ENCODE peak calls at places on chromosomes 11 and 22, in six cellular contexts. J is activated CD8-positive, alpha-beta T cell treated with anti-CD3 and anti-CD28 coated beads for 36 hours; P is IMR-90; D is Calu3; Z is progenitor cell of endocrine pancreas; I is mucosa of descending colon. F is an unnamed sample.

GRCh38 chr11:18313985-18314763 is 7.8 kb downstream of the HPS5 start:
- DNase-seq in J (no peak), P (peak), D (no peak), Z (no peak), I (no peak), F (no peak)

GRCh38 chr11:45362636-45363035 is 76.5 kb upstream of the SYT13 start:
- DNase-seq in J (no peak), P (no peak), D (no peak), Z (no peak), I (no peak), F (no peak)

GRCh38 chr11:64466115-64466718 is 107.3 kb downstream of the RPS6KA4 start:
- DNase-seq in J (no peak), P (no peak), D (no peak), Z (no peak), I (no peak), F (no peak)

GRCh38 chr11:898160-898517 is 12.5 kb downstream of the CHID1 start:
- DNase-seq in J (no peak), P (peak), D (peak), Z (no peak), I (no peak), F (no peak)

GRCh38 chr11:77400306-77400705 is 73.6 kb downstream of the PAK1 start:
- DNase-seq in J (no peak), P (no peak), D (no peak), Z (no peak), I (no peak), F (no peak)

GRCh38 chr11:60914620-60915249 is 777 bp downstream of the TMEM109 start:
- DNase-seq in J (peak), P (peak), D (peak), Z (no peak), I (peak), F (no peak)

GRCh38 chr11:20035701-20036601 is 124.3 kb downstream of the DBX1 start:
- DNase-seq in J (no peak), P (peak), D (no peak), Z (no peak), I (no peak), F (no peak)

GRCh38 chr11:80860632-80861031 is 1419.8 kb upstream of the TENM4 start:
- DNase-seq in J (no peak), P (no peak), D (no peak), Z (no peak), I (no peak), F (no peak)

GRCh38 chr22:20268350-20269012 is 363 bp upstream of the RTN4R start:
- DNase-seq in J (peak), P (peak), D (peak), Z (peak), I (peak), F (peak)

GRCh38 chr11:848380-848931 is 5.8 kb downstream of the TSPAN4 start:
- DNase-seq in J (peak), P (no peak), D (peak), Z (peak), I (peak), F (peak)

GRCh38 chr22:23837911-23838685 is 708 bp downstream of the DERL3 start:
- DNase-seq in J (no peak), P (no peak), D (no peak), Z (no peak), I (no peak), F (no peak)

GRCh38 chr11:100851129-100851528 is 164.0 kb downstream of the ARHGAP42 start:
- DNase-seq in J (no peak), P (peak), D (no peak), Z (no peak), I (no peak), F (no peak)

GRCh38 chr11:19683141-19683805 is 29.4 kb upstream of the NAV2 start:
- DNase-seq in J (no peak), P (no peak), D (no peak), Z (no peak), I (no peak), F (no peak)

GRCh38 chr11:16096336-16096735 is 260.0 kb downstream of the SOX6 start:
- DNase-seq in J (no peak), P (peak), D (no peak), Z (no peak), I (no peak), F (no peak)

DNA sequence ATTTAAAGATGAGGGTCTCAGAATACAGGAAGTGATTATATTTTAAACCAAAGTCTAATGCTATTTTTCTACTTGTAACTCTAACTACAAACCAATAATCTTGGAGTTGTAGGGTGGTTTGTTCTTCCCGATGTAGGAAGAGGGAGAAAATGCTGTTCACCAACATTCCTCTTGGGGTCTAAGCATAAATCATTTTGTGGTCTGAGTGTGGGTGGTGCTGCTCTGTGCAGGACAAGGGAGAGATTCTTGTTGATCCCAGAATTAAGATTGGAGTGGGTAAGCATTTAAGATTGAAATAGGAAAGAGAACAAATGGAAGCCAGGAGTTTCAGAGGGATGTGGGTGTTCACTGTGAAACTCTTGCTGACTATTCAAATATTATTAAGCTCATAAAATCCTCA is 38.6 kb upstream of the MMP13 start:
- DNase-seq in J (no peak), P (peak), D (peak), Z (no peak), I (no peak), F (no peak)
- TF ChIP-seq CTCF in J (no peak), P (no peak), D (no peak), Z (no peak), I (no peak), F (no peak)

GRCh38 chr11:128484172-128484571 is 103.2 kb downstream of the ETS1 start:
- DNase-seq in J (no peak), P (no peak), D (no peak), Z (no peak), I (no peak), F (no peak)
- TF ChIP-seq CTCF in J (no peak), P (no peak), D (no peak), Z (peak), I (no peak), F (peak)

DNA sequence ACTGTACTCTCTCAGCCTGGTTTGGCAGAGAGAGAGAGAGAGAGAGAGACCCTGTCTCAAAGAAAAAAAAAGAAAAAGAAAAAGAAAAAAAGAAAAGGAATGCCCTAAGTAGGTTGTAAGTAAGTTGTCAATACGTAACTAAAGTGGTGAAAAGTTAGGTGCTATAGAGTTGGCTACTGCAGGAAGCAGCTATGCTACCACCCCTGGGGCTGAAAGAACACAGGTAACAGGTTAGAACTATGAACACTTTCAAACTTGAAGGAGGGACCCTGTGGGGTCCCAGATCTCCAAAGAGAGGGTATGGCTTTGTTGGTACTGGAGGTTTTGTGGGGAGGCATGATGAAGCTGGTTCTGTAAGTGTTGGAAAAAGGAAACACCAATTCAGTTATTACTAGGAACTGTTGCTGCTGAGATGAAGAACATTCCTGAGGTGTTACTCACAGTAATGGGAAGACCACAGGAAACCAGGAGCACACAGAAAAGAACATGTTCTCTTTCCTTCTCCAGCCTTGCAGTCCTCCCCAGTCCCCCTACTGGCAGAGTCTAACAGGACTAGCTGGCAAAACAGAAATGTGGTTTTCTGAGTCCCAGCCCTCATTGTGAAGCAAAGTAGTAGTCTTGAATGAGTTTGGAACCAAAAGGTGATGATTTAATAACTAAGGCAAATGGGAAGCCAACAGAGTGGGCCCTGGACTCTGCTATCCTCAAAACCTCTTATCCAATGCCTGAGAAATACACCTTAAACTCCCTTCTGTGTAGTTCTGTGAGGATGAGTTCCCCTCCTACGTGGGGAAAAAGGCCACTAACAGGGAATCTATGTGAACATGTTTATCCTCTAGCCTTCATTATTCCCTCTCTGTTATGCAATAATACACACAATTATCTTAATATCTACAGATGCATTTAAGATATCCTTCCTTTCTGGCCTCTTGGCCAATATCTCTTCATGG is 427.0 kb upstream of the DDI1 start:
- DNase-seq in J (no peak), P (peak), D (peak), Z (no peak), I (no peak), F (no peak)
- TF ChIP-seq CTCF in J (no peak), P (peak), D (peak), Z (peak), I (no peak), F (no peak)

GRCh38 chr11:14552089-14552488 is 31.9 kb upstream of the PSMA1 start:
- DNase-seq in J (no peak), P (no peak), D (no peak), Z (no peak), I (no peak), F (no peak)
- TF ChIP-seq CTCF in J (no peak), P (no peak), D (no peak), Z (no peak), I (no peak), F (no peak)

DNA sequence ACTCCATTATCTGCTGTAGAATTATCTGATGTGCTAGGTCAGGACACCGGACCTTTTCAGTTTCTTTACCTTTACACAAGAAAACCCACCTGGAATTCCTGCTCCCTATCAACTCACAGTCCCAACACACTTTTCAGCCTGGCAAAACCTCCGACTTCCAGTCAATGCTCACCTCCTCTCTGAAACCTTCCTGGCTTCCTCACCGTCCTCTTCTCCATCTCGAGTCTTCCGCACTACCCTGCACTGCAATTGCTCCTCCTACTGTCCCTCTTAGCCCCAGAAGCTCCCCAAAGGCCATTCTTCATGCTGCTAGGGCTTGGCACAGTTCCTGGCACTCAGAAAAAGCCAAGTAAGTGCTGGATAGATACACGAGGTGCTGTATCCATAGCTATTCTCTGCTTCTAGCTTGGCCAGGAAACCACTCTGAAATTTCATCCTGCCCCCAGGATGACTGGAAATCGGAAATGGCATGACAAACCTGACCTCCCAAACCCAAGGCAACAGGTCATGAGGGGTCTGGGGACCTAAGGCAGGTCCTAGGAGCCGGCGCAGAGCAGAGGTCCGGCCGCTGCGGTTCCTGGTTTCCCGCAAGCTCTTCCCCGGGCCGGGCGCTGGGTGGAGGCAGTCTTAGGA is 702 bp downstream of the SYN3 start:
- DNase-seq in J (no peak), P (no peak), D (no peak), Z (no peak), I (no peak), F (no peak)
- TF ChIP-seq CTCF in J (no peak), P (no peak), D (no peak), Z (no peak), I (no peak), F (no peak)

DNA sequence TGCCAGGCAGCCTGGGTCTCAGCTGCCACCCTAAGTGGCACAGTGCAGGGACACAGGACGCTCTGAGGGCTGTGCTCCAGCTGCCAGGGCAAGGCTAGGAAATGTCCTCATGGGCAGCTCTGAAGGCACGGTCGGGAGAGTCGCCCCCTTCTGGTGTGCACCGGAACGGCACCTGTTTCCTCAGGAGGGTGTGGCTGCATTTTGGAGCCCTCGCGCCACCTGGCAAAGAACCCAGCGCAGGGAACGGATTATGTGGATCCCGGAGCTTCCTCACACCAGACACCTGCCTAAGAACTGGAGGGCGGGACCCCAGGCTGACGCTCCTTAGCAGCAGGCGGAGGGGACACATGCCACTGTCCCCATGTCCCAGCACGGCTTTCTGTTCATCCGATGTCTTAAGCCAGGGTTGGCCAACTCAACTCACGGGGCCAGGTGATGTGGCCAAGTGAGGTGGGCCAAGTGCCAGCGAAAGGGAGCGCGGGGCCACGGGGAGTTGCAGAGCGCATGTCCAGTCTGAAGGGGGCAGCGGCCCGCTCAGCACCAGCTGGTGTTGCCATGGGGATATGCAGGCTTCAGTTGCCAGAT is 5.1 kb upstream of the SLC22A8 start:
- DNase-seq in J (peak), P (no peak), D (peak), Z (no peak), I (peak), F (no peak)
- TF ChIP-seq CTCF in J (peak), P (peak), D (peak), Z (peak), I (no peak), F (peak)

GRCh38 chr11:65776196-65776595 is 4.6 kb downstream of the AP5B1 start:
- DNase-seq in J (no peak), P (peak), D (no peak), Z (no peak), I (no peak), F (peak)

GRCh38 chr11:65771589-65772112 is 9.1 kb downstream of the AP5B1 start:
- DNase-seq in J (no peak), P (no peak), D (no peak), Z (no peak), I (no peak), F (no peak)

GRCh38 chr11:65776710-65777141 is 4.0 kb downstream of the AP5B1 start:
- DNase-seq in J (no peak), P (no peak), D (no peak), Z (no peak), I (no peak), F (no peak)

GRCh38 chr11:65774525-65775306 is 6.1 kb downstream of the AP5B1 start:
- DNase-seq in J (no peak), P (no peak), D (no peak), Z (no peak), I (no peak), F (no peak)

DNA sequence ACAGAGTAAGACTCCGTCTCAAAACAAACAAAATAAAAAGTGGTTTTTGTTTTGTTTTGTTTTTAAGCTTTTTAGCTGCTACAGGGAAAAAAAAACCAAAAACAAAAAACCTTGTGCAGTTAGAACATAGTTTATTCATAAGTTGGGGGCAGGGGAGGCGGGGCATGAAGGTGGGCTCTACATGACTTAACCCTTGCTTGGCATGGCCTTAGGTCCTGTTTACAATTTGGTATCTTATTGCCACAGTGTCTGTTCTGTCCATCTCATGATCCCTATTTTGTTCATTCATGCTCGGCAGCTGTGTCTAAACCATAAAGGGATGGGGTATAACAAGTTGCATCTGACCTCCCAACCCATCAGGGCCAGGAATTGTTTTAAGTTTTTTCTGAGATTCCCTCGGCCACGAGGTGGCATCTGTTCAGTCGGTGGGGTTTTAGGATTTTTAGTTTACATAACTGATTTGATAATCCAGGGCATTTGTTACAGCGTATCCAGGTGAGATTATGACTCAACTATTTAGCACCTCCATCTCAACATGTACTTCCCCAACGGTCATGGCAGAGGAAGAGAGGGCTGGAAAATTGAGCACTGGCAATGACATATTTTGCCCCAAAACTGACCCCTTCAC is 6.9 kb downstream of the AP5B1 start:
- DNase-seq in J (no peak), P (no peak), D (no peak), Z (no peak), I (no peak), F (peak)
- TF ChIP-seq CTCF in J (no peak), P (peak), D (no peak), Z (no peak), I (no peak), F (no peak)

GRCh38 chr22:33654173-33654890 is 265.9 kb downstream of the LARGE1 start:
- DNase-seq in J (no peak), P (no peak), D (no peak), Z (no peak), I (peak), F (no peak)
- TF ChIP-seq CTCF in J (no peak), P (no peak), D (no peak), Z (no peak), I (no peak), F (no peak)

DNA sequence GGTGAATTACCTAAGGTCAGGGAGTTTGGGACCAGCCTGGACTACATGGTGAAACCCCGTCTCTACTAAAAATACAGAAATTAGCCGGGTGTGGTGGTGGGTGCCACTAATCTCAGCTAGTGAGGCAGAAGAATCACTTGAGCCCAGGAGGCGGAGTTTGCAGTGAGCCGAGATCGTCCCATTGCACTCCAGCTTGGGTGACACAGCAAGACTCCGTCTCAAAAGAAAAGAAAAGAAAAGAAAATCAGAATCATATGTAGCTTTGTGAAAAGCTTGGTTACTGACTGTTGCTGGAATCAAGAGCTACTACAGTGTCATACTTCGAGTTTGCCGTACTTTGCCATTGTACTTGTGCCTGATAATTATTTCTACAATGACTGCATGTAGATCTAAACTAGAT is 4.2 kb upstream of the TMEM135 start:
- DNase-seq in J (no peak), P (no peak), D (no peak), Z (no peak), I (no peak), F (no peak)
- TF ChIP-seq CTCF in J (no peak), P (no peak), D (no peak), Z (no peak), I (no peak), F (no peak)